ENCODE peak calls at places on chromosomes 2 and 18, in ten cellular contexts. B, C, O, W, K, Q, U, J, E and P are unnamed samples.

GRCh38 chr2:9205963-9206948 is at the start of gene ASAP2:
- DNase-seq in B (peak), C (no peak), O (peak), W (peak), K (peak), Q (peak), U (no peak), J (peak), E (peak), P (peak)

GRCh38 chr2:57906152-57906732 is 140.4 kb upstream of the VRK2 start:
- DNase-seq in B (no peak), C (peak), O (peak), W (peak), K (no peak), Q (no peak), U (peak), J (peak), E (no peak), P (no peak)

GRCh38 chr18:78711316-78711715 is 268.3 kb upstream of the SALL3 start:
- DNase-seq in B (no peak), C (no peak), O (no peak), W (no peak), K (no peak), Q (no peak), U (no peak), J (no peak), E (no peak), P (no peak)

GRCh38 chr2:16122556-16122955 is 182.2 kb downstream of the MYCN start:
- DNase-seq in B (no peak), C (no peak), O (no peak), W (no peak), K (no peak), Q (no peak), U (no peak), J (no peak), E (no peak), P (no peak)

GRCh38 chr2:96202152-96202856 is 6.3 kb downstream of the STARD7 start:
- DNase-seq in B (no peak), C (peak), O (no peak), W (no peak), K (peak), Q (no peak), U (peak), J (peak), E (no peak), P (no peak)

GRCh38 chr18:21141678-21142422 is 30.2 kb upstream of the ROCK1 start:
- DNase-seq in B (no peak), C (no peak), O (no peak), W (peak), K (no peak), Q (no peak), U (no peak), J (peak), E (no peak), P (no peak)

GRCh38 chr18:4638680-4639079 is 183.6 kb upstream of the DLGAP1 start:
- DNase-seq in B (no peak), C (no peak), O (no peak), W (no peak), K (no peak), Q (no peak), U (no peak), J (no peak), E (no peak), P (no peak)

GRCh38 chr2:98601532-98602132 is 6.7 kb downstream of the COA5 start:
- DNase-seq in B (peak), C (peak), O (peak), W (peak), K (no peak), Q (no peak), U (no peak), J (peak), E (no peak), P (no peak)

GRCh38 chr2:46164581-46165301 is 132.5 kb upstream of the EPAS1 start:
- DNase-seq in B (peak), C (peak), O (peak), W (peak), K (no peak), Q (no peak), U (peak), J (peak), E (peak), P (no peak)

GRCh38 chr2:47083886-47084682 is 71.0 kb downstream of the STPG4 start:
- DNase-seq in B (no peak), C (no peak), O (no peak), W (no peak), K (no peak), Q (no peak), U (no peak), J (peak), E (peak), P (no peak)

DNA sequence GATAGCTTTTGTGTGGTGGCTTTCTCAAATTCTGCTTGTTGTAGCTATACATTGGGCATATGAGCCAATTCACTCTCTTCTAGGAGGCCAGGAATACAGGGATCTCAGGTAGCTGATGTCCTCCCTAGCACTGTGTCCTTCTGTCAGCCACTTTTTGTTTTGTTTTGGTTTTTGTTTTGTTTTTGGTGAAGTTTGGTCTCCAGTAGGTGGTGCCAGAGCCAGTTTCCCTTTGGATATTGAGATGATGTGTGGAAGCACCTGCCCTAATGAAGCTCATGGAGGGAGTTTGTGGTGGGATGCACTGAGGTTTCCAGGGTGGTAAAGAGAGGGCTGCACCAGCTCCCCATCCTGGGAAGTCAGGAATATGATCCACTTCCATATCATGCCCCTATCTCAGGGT is 100.5 kb upstream of the VWC2L start:
- DNase-seq in B (no peak), C (no peak), O (peak), W (no peak), K (no peak), Q (no peak), U (no peak), J (no peak), E (no peak), P (no peak)
- TF ChIP-seq CTCF in B (no peak), C (peak), O (peak), W (peak), K (no peak), Q (no peak), U (peak), J (peak), E (no peak), P (no peak)

GRCh38 chr2:191757256-191757655 is 79.3 kb downstream of the NABP1 start:
- DNase-seq in B (no peak), C (no peak), O (no peak), W (no peak), K (no peak), Q (no peak), U (no peak), J (no peak), E (no peak), P (no peak)

GRCh38 chr2:191756753-191757152 is 78.8 kb downstream of the NABP1 start:
- DNase-seq in B (no peak), C (no peak), O (no peak), W (no peak), K (no peak), Q (no peak), U (no peak), J (no peak), E (no peak), P (no peak)

GRCh38 chr2:191759650-191760049 is 81.7 kb downstream of the NABP1 start:
- DNase-seq in B (no peak), C (no peak), O (no peak), W (no peak), K (no peak), Q (no peak), U (no peak), J (no peak), E (no peak), P (no peak)

GRCh38 chr2:191759200-191759507 is 81.2 kb downstream of the NABP1 start:
- DNase-seq in B (no peak), C (no peak), O (no peak), W (no peak), K (no peak), Q (no peak), U (no peak), J (no peak), E (no peak), P (no peak)

DNA sequence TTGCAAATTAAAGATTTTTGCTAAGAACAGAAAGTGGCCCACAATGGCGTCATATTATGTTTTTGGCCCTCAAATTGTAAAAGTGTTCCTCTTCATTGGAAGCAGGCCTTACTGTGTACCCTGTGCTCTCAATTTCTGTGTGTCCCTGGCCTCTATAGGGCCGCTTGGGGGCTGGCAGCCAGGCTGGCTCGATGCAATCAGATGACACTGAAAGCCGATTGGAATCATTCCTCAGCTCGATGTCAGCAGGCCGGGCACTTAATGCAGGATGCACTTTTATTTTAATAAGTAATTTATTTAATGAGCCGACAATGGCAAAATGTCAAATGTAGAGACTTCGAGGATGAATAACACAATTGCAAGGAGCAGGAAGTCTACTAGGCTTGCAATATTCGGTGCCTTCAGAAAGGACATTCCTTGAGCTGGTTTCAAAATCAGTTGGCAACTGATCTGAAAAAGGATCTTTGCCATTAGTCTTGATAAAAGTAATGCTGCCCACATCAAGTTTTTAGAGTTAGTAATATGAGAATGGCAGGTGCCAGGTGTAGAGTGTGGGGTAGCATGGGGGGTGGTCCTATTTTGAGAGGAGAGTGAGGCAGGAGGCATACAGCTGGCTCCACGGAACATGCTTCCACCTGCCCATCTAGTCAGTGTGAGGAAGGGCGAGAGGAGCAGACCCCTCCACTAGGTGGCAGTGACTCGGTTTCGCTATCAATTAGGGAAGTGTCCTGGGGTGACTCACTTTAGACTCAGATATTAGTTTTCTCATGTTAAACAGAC is 80.7 kb downstream of the NABP1 start:
- DNase-seq in B (peak), C (peak), O (peak), W (peak), K (peak), Q (peak), U (no peak), J (peak), E (no peak), P (no peak)
- TF ChIP-seq CTCF in B (no peak), C (peak), O (peak), W (peak), K (peak), Q (peak), U (peak), J (peak), E (peak), P (no peak)

DNA sequence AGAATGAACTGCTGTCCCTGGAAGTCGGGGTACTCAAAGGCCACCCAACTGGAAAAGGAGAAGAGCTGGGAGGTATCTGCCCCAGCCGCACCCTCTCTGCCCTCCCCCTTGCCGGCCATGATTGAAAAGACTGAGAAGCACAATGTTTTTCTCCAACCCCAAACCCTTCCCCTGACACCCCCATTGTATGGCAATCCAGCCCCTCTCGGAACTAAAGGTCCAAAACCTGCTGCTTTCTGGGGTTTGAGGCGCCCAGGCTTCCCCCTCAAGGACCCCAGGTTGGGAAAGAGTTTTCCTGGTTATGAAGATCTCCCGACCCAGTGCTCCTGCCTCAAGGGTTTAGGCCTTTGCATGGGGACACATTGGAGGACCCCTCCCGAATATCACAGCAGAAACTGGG is 1.0 kb downstream of the CRYBA2 start:
- DNase-seq in B (no peak), C (no peak), O (no peak), W (no peak), K (no peak), Q (no peak), U (no peak), J (no peak), E (no peak), P (no peak)
- TF ChIP-seq CTCF in B (no peak), C (no peak), O (no peak), W (no peak), K (no peak), Q (no peak), U (no peak), J (no peak), E (no peak), P (no peak)

GRCh38 chr2:76044701-76045100 is 334.0 kb upstream of the GCFC2 start:
- DNase-seq in B (no peak), C (no peak), O (no peak), W (no peak), K (no peak), Q (peak), U (no peak), J (no peak), E (no peak), P (no peak)

DNA sequence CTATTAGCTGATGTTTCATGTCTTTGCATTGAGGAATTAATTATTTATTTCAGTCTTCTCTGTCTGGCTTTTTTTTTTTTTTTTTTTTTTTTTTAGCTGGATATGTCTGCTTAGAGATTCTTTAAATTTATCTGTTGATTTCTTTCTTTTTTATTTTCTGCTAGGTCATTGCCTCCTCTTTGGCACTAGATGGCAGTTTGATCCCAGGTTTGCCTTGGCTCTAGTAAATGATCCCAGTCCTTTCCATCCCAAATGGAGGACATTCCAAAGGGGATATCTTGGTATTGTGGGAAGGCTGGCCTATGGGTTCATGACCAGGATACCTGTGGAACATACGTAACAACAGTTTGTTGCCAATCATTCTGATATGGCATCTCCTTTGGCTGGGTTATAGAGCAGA is 339.5 kb upstream of the GCFC2 start:
- DNase-seq in B (no peak), C (no peak), O (no peak), W (no peak), K (no peak), Q (no peak), U (no peak), J (no peak), E (no peak), P (no peak)
- TF ChIP-seq CTCF in B (no peak), C (no peak), O (no peak), W (no peak), K (no peak), Q (peak), U (no peak), J (no peak), E (no peak), P (no peak)

GRCh38 chr18:5890261-5890605 is 5.1 kb downstream of the TMEM200C start:
- DNase-seq in B (no peak), C (peak), O (peak), W (no peak), K (peak), Q (no peak), U (no peak), J (no peak), E (no peak), P (no peak)

GRCh38 chr18:5891361-5892215 is 3.7 kb downstream of the TMEM200C start:
- DNase-seq in B (no peak), C (no peak), O (no peak), W (no peak), K (no peak), Q (no peak), U (no peak), J (no peak), E (no peak), P (no peak)

GRCh38 chr18:5892772-5893431 is 2.4 kb downstream of the TMEM200C start:
- DNase-seq in B (no peak), C (no peak), O (no peak), W (peak), K (no peak), Q (no peak), U (no peak), J (no peak), E (no peak), P (no peak)

GRCh38 chr18:5894215-5894612 is 1.1 kb downstream of the TMEM200C start:
- DNase-seq in B (no peak), C (no peak), O (no peak), W (peak), K (no peak), Q (no peak), U (no peak), J (no peak), E (no peak), P (no peak)

GRCh38 chr18:5890606-5891360 is 4.5 kb downstream of the TMEM200C start:
- DNase-seq in B (peak), C (peak), O (peak), W (no peak), K (peak), Q (peak), U (no peak), J (peak), E (no peak), P (peak)
- TF ChIP-seq CTCF in B (peak), C (peak), O (peak), W (peak), K (peak), Q (peak), U (no peak), J (no peak), E (peak), P (peak)

GRCh38 chr2:226699321-226699720 is 100.3 kb downstream of the IRS1 start:
- DNase-seq in B (peak), C (peak), O (no peak), W (peak), K (no peak), Q (no peak), U (no peak), J (peak), E (peak), P (no peak)

GRCh38 chr2:226698671-226699070 is 100.9 kb downstream of the IRS1 start:
- DNase-seq in B (no peak), C (no peak), O (no peak), W (no peak), K (no peak), Q (no peak), U (no peak), J (no peak), E (no peak), P (no peak)

GRCh38 chr2:226703501-226703900 is 96.1 kb downstream of the IRS1 start:
- DNase-seq in B (no peak), C (no peak), O (no peak), W (no peak), K (no peak), Q (no peak), U (no peak), J (no peak), E (no peak), P (no peak)

GRCh38 chr2:226705133-226705886 is 94.3 kb downstream of the IRS1 start:
- DNase-seq in B (no peak), C (no peak), O (no peak), W (no peak), K (no peak), Q (no peak), U (no peak), J (no peak), E (no peak), P (no peak)

DNA sequence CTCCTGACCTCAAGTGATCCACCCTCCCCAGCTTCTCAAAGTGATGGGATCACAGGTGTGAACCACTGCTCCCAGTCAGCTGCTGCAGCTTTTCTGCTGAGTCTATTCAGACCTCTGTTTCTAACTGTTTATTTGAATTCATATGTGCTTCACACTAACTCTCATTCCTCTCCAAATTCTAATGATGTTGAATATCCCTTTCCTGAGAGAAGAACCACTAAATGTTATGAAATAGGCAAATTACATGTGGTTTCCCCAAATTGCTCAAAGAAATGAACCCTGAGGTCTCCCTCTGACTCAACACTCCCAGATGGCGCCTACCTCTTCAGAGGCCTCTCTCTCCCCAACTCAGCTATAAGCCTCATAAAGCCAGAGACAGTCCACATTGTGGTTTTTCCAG is 98.6 kb downstream of the IRS1 start:
- DNase-seq in B (no peak), C (peak), O (no peak), W (peak), K (no peak), Q (no peak), U (peak), J (peak), E (no peak), P (no peak)
- TF ChIP-seq CTCF in B (no peak), C (no peak), O (no peak), W (no peak), K (no peak), Q (no peak), U (no peak), J (no peak), E (no peak), P (no peak)